ENCODE peak calls at places on chromosomes 5 and 9, in nine cellular contexts. J is NCI-H2081, D is anterior cingulate cortex, L is AG08395, I is epithelial cell of esophagus, U is nephron progenitor cell, S is left ventricle myocardium inferior, T is ACHN, H is GM23338. V is an unnamed sample.

GRCh38 chr9:91771027-91771426 is 179.0 kb downstream of the ROR2 start:
- DNase-seq in T (peak), H (peak), S (no peak), J (no peak), D (no peak), U (no peak), I (peak), L (peak), V (peak)

GRCh38 chr5:1229822-1230221 is 4.6 kb downstream of the SLC6A18 start:
- DNase-seq in U (no peak), D (no peak), I (no peak), J (no peak), H (no peak), T (no peak), L (no peak), S (no peak), V (no peak)

GRCh38 chr5:1016036-1016435 is 7.4 kb downstream of the NKD2 start:
- DNase-seq in T (no peak), S (peak), I (no peak), J (no peak), U (no peak), L (no peak), D (peak), H (no peak), V (no peak)

GRCh38 chr5:77840930-77841329 is 64.8 kb upstream of the TBCA start:
- DNase-seq in T (no peak), J (no peak), U (no peak), D (no peak), L (no peak), H (no peak), I (no peak), S (no peak), V (no peak)

GRCh38 chr9:38619556-38620447 is 594 bp downstream of the ANKRD18A start:
- DNase-seq in L (no peak), J (peak), S (no peak), D (no peak), U (peak), I (peak), T (peak), H (peak), V (no peak)

GRCh38 chr5:149422429-149423286 is 43.6 kb upstream of the IL17B start:
- DNase-seq in I (no peak), S (peak), U (peak), D (no peak), L (peak), T (no peak), H (peak), J (no peak), V (no peak)

GRCh38 chr5:157690690-157691433 is 19.5 kb downstream of the C5orf52 start:
- DNase-seq in J (no peak), H (no peak), D (no peak), L (no peak), I (no peak), U (no peak), T (no peak), S (no peak), V (no peak)

GRCh38 chr5:123369371-123369968 is 53.7 kb downstream of the CEP120 start:
- DNase-seq in I (no peak), D (no peak), U (no peak), S (no peak), H (no peak), L (no peak), J (no peak), T (no peak), V (no peak)

GRCh38 chr5:9245071-9245470 is 300.8 kb downstream of the SEMA5A start:
- DNase-seq in U (no peak), S (no peak), D (no peak), I (no peak), L (no peak), H (no peak), T (no peak), J (no peak), V (peak)

GRCh38 chr5:133245191-133246052 is 193.6 kb downstream of the HSPA4 start:
- DNase-seq in J (no peak), T (peak), U (no peak), L (peak), I (peak), H (no peak), D (peak), S (no peak), V (peak)

GRCh38 chr5:78496373-78496772 is 136.0 kb downstream of the SCAMP1 start:
- DNase-seq in U (no peak), J (no peak), L (peak), T (no peak), D (no peak), I (peak), H (peak), S (no peak), V (no peak)

GRCh38 chr5:115306011-115306530 is 9.6 kb upstream of the CCDC112 start:
- DNase-seq in I (peak), T (no peak), J (no peak), H (peak), L (no peak), D (no peak), U (no peak), S (no peak), V (no peak)

GRCh38 chr9:87280421-87280820 is 217.2 kb upstream of the DAPK1 start:
- DNase-seq in T (no peak), D (no peak), L (no peak), J (no peak), I (peak), S (no peak), U (no peak), H (no peak), V (peak)

GRCh38 chr5:138082033-138082432 is 1.8 kb upstream of the WNT8A start:
- DNase-seq in L (no peak), H (peak), U (no peak), S (no peak), D (no peak), I (no peak), T (no peak), J (no peak), V (no peak)

GRCh38 chr9:3007331-3007730 is 163.4 kb upstream of the PUM3 start:
- DNase-seq in H (no peak), I (peak), D (no peak), T (no peak), J (no peak), S (no peak), L (no peak), U (no peak), V (no peak)

GRCh38 chr5:137316346-137316736 is 182.8 kb downstream of the SPOCK1 start:
- DNase-seq in U (no peak), J (no peak), T (no peak), L (peak), S (no peak), I (peak), H (no peak), D (no peak), V (no peak)

GRCh38 chr9:129725841-129726251 is 27.0 kb downstream of the PTGES start:
- DNase-seq in I (no peak), L (peak), U (no peak), J (peak), S (no peak), T (no peak), H (no peak), D (no peak), V (peak)

GRCh38 chr5:132114150-132115121 is 40.8 kb downstream of the CSF2 start:
- DNase-seq in L (no peak), D (no peak), H (no peak), I (no peak), T (no peak), J (no peak), U (no peak), S (no peak), V (no peak)

GRCh38 chr9:98331536-98332259 is 76.2 kb upstream of the TBC1D2 start:
- DNase-seq in L (no peak), U (no peak), S (no peak), H (no peak), D (peak), I (no peak), T (no peak), J (no peak), V (no peak)

GRCh38 chr9:127569819-127570401 is 42.2 kb upstream of the STXBP1 start:
- DNase-seq in L (no peak), S (no peak), J (peak), H (no peak), T (peak), D (no peak), I (peak), U (no peak), V (peak)

GRCh38 chr5:107869459-107870115 is 198.8 kb upstream of the EFNA5 start:
- DNase-seq in H (no peak), S (no peak), L (peak), T (peak), D (no peak), I (peak), U (no peak), J (no peak), V (peak)

GRCh38 chr9:16515879-16516289 is 354.6 kb downstream of the BNC2 start:
- DNase-seq in D (no peak), T (no peak), L (peak), S (no peak), H (peak), U (peak), J (no peak), I (no peak), V (peak)

GRCh38 chr9:94867281-94867841 is 140.9 kb downstream of the AOPEP start:
- DNase-seq in J (peak), S (peak), I (peak), L (peak), U (peak), H (peak), T (peak), D (no peak), V (no peak)

GRCh38 chr5:56164371-56164770 is 68.8 kb downstream of the ANKRD55 start:
- DNase-seq in T (no peak), I (no peak), J (peak), L (no peak), D (peak), S (no peak), H (no peak), U (no peak), V (no peak)

GRCh38 chr9:98805506-98806272 is 1.8 kb upstream of the GALNT12 start:
- DNase-seq in L (no peak), U (no peak), T (no peak), S (no peak), I (peak), H (no peak), D (no peak), J (no peak), V (no peak)

GRCh38 chr5:149887622-149888183 is 56.9 kb downstream of the PDE6A start:
- DNase-seq in I (peak), T (peak), D (no peak), U (no peak), H (no peak), J (no peak), S (no peak), L (peak), V (peak)

GRCh38 chr5:138458353-138458752 is 6.9 kb upstream of the EGR1 start:
- DNase-seq in I (no peak), D (peak), L (no peak), J (no peak), T (no peak), S (no peak), U (no peak), H (no peak), V (no peak)